ENCODE peak calls at places on chromosome 20, in nine cellular contexts. N, S, G, C, R, H, I, V and B are unnamed samples.

GRCh38 chr20:51650685-51651134 is 108.2 kb upstream of the NFATC2 start:
- DNase-seq in N (no peak), S (no peak), G (no peak), C (peak; percentile 54), R (no peak), H (no peak), I (no peak), V (no peak), B (peak; percentile 55)

GRCh38 chr20:16533493-16533892 is 39.8 kb downstream of the KIF16B start:
- DNase-seq in N (no peak), S (no peak), G (no peak), C (no peak), R (no peak), H (no peak), I (no peak), V (no peak), B (no peak)

GRCh38 chr20:61497029-61497627 is 245.1 kb downstream of the CDH4 start:
- DNase-seq in N (no peak), S (no peak), G (no peak), C (no peak), R (no peak), H (no peak), I (no peak), V (no peak), B (no peak)

GRCh38 chr20:35901678-35902544 is 52.4 kb downstream of the SCAND1 start:
- DNase-seq in N (no peak), S (peak; percentile 66), G (no peak), C (peak; percentile 88), R (no peak), H (no peak), I (peak; percentile 79), V (no peak), B (peak; percentile 78)

GRCh38 chr20:25538838-25539665 is 46.3 kb downstream of the NINL start:
- DNase-seq in N (no peak), S (no peak), G (no peak), C (no peak), R (no peak), H (no peak), I (no peak), V (no peak), B (no peak)

GRCh38 chr20:32619586-32619985 is 34.5 kb upstream of the NOL4L start:
- DNase-seq in N (no peak), S (no peak), G (no peak), C (no peak), R (no peak), H (no peak), I (no peak), V (no peak), B (no peak)

GRCh38 chr20:766906-767305 is 1.4 kb downstream of the SLC52A3 start:
- DNase-seq in N (no peak), S (no peak), G (no peak), C (no peak), R (no peak), H (no peak), I (no peak), V (no peak), B (no peak)

GRCh38 chr20:46128310-46129151 is 10.4 kb downstream of the CD40 start:
- DNase-seq in N (no peak), S (peak; percentile 71), G (no peak), C (no peak), R (peak; percentile 28), H (no peak), I (peak; percentile 85), V (no peak), B (no peak)

GRCh38 chr20:57647006-57647932 is 27.0 kb upstream of the ZBP1 start:
- DNase-seq in N (no peak), S (no peak), G (peak; percentile 40), C (no peak), R (no peak), H (no peak), I (no peak), V (no peak), B (no peak)

GRCh38 chr20:50294164-50295088 is 103.8 kb downstream of the CEBPB start:
- DNase-seq in N (no peak), S (no peak), G (no peak), C (no peak), R (no peak), H (no peak), I (no peak), V (no peak), B (no peak)

GRCh38 chr20:1860446-1860845 is 34.8 kb upstream of the SIRPA start:
- DNase-seq in N (no peak), S (peak; percentile 39), G (no peak), C (peak; percentile 65), R (no peak), H (no peak), I (no peak), V (no peak), B (peak; percentile 33)

GRCh38 chr20:63344151-63344470 is 17.0 kb downstream of the CHRNA4 start:
- DNase-seq in N (no peak), S (no peak), G (no peak), C (no peak), R (no peak), H (no peak), I (no peak), V (no peak), B (no peak)

GRCh38 chr20:40844285-40844684 is 155.2 kb upstream of the MAFB start:
- DNase-seq in N (no peak), S (no peak), G (no peak), C (no peak), R (peak; percentile 56), H (no peak), I (no peak), V (no peak), B (no peak)

GRCh38 chr20:57680934-57681914 is 28.6 kb downstream of the PMEPA1 start:
- DNase-seq in N (peak; percentile 17), S (no peak), G (peak; percentile 63), C (no peak), R (no peak), H (no peak), I (no peak), V (no peak), B (no peak)

GRCh38 chr20:58851969-58852458 is 502 bp upstream of the GNAS start:
- DNase-seq in N (no peak), S (no peak), G (no peak), C (no peak), R (no peak), H (no peak), I (no peak), V (no peak), B (no peak)

GRCh38 chr20:36085686-36086267 is 68.8 kb upstream of the EPB41L1 start:
- DNase-seq in N (no peak), S (peak; percentile 65), G (no peak), C (peak; percentile 80), R (no peak), H (no peak), I (no peak), V (no peak), B (peak; percentile 92)

GRCh38 chr20:47487175-47487917 is 14.3 kb upstream of the NCOA3 start:
- DNase-seq in N (peak; percentile 47), S (no peak), G (peak; percentile 90), C (no peak), R (no peak), H (no peak), I (no peak), V (peak; percentile 68), B (no peak)

GRCh38 chr20:50004175-50004574 is 21.4 kb downstream of the SNAI1 start:
- DNase-seq in N (no peak), S (no peak), G (no peak), C (no peak), R (no peak), H (no peak), I (no peak), V (no peak), B (peak; percentile 52)

GRCh38 chr20:62755817-62756724 is 40.2 kb upstream of the MRGBP start:
- DNase-seq in N (no peak), S (no peak), G (no peak), C (no peak), R (no peak), H (no peak), I (no peak), V (no peak), B (peak; percentile 44)